ENCODE peak calls at places on chromosomes 12 and 14, in nine cellular contexts. D is GM04504; B is NCI-H446 treated with DMSO at 0.1 percent for 48 hours; C is nucleus accumbens; V is stimulated activated CD4-positive, alpha-beta T cell treated with anti-CD3 and anti-CD28 coated beads, Interleukin-1b, Interleukin-23, amount 100 ng/mL, for 1 hour; O is HTR-8/SVneo; W is progenitor cell of endocrine pancreas; Y is NCI-H2081; U is effector memory CD8-positive, alpha-beta T cell. R is an unnamed sample.

GRCh38 chr12:117875652-117876491 is 92.9 kb downstream of the KSR2 start:
- DNase-seq in D (no peak), B (no peak), C (peak), V (no peak), O (no peak), W (peak), Y (no peak), U (no peak), R (peak)

GRCh38 chr12:107684990-107685359 is 624 bp upstream of the PWP1 start:
- DNase-seq in D (no peak), B (no peak), C (no peak), V (no peak), O (no peak), W (no peak), Y (no peak), U (no peak), R (no peak)

GRCh38 chr12:120534203-120534702 is at the start of gene RNF10:
- DNase-seq in D (peak), B (peak), C (peak), V (peak), O (peak), W (peak), Y (peak), U (peak), R (peak)

GRCh38 chr14:94423465-94424056 is 29.0 kb downstream of the SERPINA11 start:
- DNase-seq in D (peak), B (no peak), C (peak), V (peak), O (peak), W (peak), Y (peak), U (peak), R (peak)

GRCh38 chr12:15171015-15171646 is 50.1 kb downstream of the RERG start:
- DNase-seq in D (no peak), B (no peak), C (no peak), V (no peak), O (no peak), W (no peak), Y (no peak), U (no peak), R (no peak)

GRCh38 chr12:113416091-113416754 is 6.0 kb upstream of the SDSL start:
- DNase-seq in D (no peak), B (no peak), C (no peak), V (no peak), O (no peak), W (no peak), Y (no peak), U (no peak), R (no peak)

GRCh38 chr12:127078577-127079350 is 1188.2 kb upstream of the TMEM132C start:
- DNase-seq in D (no peak), B (no peak), C (no peak), V (no peak), O (no peak), W (no peak), Y (no peak), U (no peak), R (no peak)

GRCh38 chr12:104602901-104603300 is 146.2 kb downstream of the CHST11 start:
- DNase-seq in D (no peak), B (no peak), C (no peak), V (no peak), O (no peak), W (no peak), Y (no peak), U (no peak), R (no peak)

GRCh38 chr14:105333613-105334364 is 19.2 kb downstream of the PACS2 start:
- DNase-seq in D (no peak), B (no peak), C (no peak), V (no peak), O (no peak), W (no peak), Y (no peak), U (no peak), R (no peak)

GRCh38 chr14:61184117-61184516 is 97.0 kb downstream of the TMEM30B start:
- DNase-seq in D (peak), B (no peak), C (no peak), V (no peak), O (peak), W (no peak), Y (no peak), U (no peak), R (no peak)